ENCODE peak calls at places on chromosomes 13 and 19, in six cellular contexts. N is astrocyte, X is H9, T is nephron progenitor cell, B is AG04449, L is AG09309. W is an unnamed sample.

GRCh38 chr19:1970003-1970805 is 29.2 kb downstream of the CSNK1G2 start:
- DNase-seq in N (peak), X (no peak), T (no peak), B (no peak), L (peak), W (no peak)

GRCh38 chr13:42305503-42305902 is 33.6 kb downstream of the AKAP11 start:
- DNase-seq in N (no peak), X (no peak), T (no peak), B (no peak), L (no peak), W (no peak)

GRCh38 chr19:45156751-45157150 is 4.0 kb downstream of the NKPD1 start:
- DNase-seq in N (no peak), X (no peak), T (no peak), B (no peak), L (no peak), W (no peak)

GRCh38 chr13:74128171-74128767 is 5.9 kb downstream of the KLF12 start:
- DNase-seq in N (peak), X (no peak), T (peak), B (no peak), L (no peak), W (no peak)

GRCh38 chr19:23957660-23958281 is 43.1 kb downstream of the ZNF726 start:
- DNase-seq in N (peak), X (no peak), T (no peak), B (peak), L (peak), W (no peak)

GRCh38 chr13:28526876-28527275 is 31.9 kb upstream of the FLT1 start:
- DNase-seq in N (no peak), X (no peak), T (no peak), B (no peak), L (no peak), W (no peak)

GRCh38 chr13:97762141-97762540 is 191.3 kb upstream of the IPO5 start:
- DNase-seq in N (no peak), X (no peak), T (no peak), B (no peak), L (no peak), W (no peak)

GRCh38 chr19:10315335-10316214 is at the start of gene FDX2:
- DNase-seq in N (peak), X (peak), T (peak), B (no peak), L (no peak), W (peak)

GRCh38 chr13:112143046-112143752 is 76.2 kb downstream of the SOX1 start:
- DNase-seq in N (no peak), X (no peak), T (no peak), B (no peak), L (no peak), W (no peak)

GRCh38 chr19:21430674-21431073 is 33.7 kb downstream of the ZNF493 start:
- DNase-seq in N (no peak), X (no peak), T (no peak), B (no peak), L (no peak), W (no peak)

GRCh38 chr13:114007566-114007965 is 33.7 kb upstream of the C13orf46 start:
- DNase-seq in N (no peak), X (no peak), T (no peak), B (no peak), L (no peak), W (no peak)

GRCh38 chr19:14758816-14759215 is 19.5 kb downstream of the ADGRE2 start:
- DNase-seq in N (no peak), X (peak), T (no peak), B (no peak), L (no peak), W (no peak)

GRCh38 chr19:10471909-10472308 is 31.2 kb downstream of the KEAP1 start:
- DNase-seq in N (peak), X (no peak), T (no peak), B (no peak), L (no peak), W (no peak)

GRCh38 chr13:45482571-45483173 is 17.9 kb downstream of the COG3 start:
- DNase-seq in N (peak), X (no peak), T (no peak), B (no peak), L (no peak), W (no peak)

GRCh38 chr13:98678741-98679140 is 73.7 kb downstream of the SLC15A1 start:
- DNase-seq in N (no peak), X (no peak), T (no peak), B (no peak), L (no peak), W (no peak)

GRCh38 chr13:114067381-114067885 is 65.0 kb downstream of the RASA3 start:
- DNase-seq in N (peak), X (no peak), T (no peak), B (no peak), L (no peak), W (peak)

GRCh38 chr13:49409008-49409407 is 34.9 kb downstream of the CAB39L start:
- DNase-seq in N (no peak), X (no peak), T (no peak), B (no peak), L (no peak), W (no peak)

GRCh38 chr19:13103961-13104847 is 1.5 kb upstream of the LYL1 start:
- DNase-seq in N (no peak), X (peak), T (peak), B (no peak), L (no peak), W (peak)

DNA sequence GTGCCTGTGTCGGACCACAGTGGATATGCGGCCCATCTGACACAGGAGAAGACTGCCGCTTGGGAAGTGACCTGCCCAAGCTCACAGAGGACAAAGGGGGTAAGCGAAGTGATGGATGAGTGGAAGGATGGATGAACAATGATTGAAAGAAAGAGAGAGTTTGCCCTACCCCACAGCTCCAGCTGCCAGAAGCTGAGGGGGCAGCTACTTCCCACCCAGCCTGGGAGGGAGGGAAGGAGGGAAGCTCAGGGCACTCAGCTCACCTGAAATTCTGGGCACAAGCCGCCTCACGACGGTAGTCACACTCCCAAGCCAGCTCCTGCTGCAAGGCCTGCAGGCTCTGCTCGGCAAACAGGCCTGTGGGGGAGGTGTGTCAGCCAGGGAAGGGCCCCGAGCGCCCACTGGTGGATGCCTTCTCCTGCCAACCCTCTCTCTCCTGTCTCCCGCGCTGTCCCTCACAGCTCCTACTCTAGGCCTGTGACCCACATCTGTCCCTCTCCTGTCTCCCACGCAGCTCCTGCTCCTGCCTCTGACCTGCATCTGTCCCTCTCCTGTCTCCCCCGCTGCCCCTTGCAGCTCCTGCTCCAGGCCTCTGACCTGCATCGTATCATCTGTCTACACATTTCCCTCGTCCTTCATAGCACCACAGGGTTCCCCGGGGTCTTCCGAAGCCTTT is 12.0 kb upstream of the NUMBL start:
- DNase-seq in N (no peak), X (peak), T (peak), B (no peak), L (no peak), W (no peak)
- TF ChIP-seq CTCF in N (peak), X (peak), T (peak), B (peak), L (no peak), W (no peak)

GRCh38 chr13:66951426-66951825 is 278.7 kb downstream of the PCDH9 start:
- DNase-seq in N (no peak), X (no peak), T (no peak), B (no peak), L (no peak), W (no peak)
- TF ChIP-seq CTCF in N (no peak), X (no peak), T (no peak), B (no peak), L (no peak), W (no peak)

GRCh38 chr13:20188649-20189553 is 3.8 kb downstream of the GJB2 start:
- DNase-seq in N (no peak), X (peak), T (no peak), B (no peak), L (no peak), W (no peak)
- TF ChIP-seq CTCF in N (no peak), X (peak), T (peak), B (no peak), L (no peak), W (peak)

DNA sequence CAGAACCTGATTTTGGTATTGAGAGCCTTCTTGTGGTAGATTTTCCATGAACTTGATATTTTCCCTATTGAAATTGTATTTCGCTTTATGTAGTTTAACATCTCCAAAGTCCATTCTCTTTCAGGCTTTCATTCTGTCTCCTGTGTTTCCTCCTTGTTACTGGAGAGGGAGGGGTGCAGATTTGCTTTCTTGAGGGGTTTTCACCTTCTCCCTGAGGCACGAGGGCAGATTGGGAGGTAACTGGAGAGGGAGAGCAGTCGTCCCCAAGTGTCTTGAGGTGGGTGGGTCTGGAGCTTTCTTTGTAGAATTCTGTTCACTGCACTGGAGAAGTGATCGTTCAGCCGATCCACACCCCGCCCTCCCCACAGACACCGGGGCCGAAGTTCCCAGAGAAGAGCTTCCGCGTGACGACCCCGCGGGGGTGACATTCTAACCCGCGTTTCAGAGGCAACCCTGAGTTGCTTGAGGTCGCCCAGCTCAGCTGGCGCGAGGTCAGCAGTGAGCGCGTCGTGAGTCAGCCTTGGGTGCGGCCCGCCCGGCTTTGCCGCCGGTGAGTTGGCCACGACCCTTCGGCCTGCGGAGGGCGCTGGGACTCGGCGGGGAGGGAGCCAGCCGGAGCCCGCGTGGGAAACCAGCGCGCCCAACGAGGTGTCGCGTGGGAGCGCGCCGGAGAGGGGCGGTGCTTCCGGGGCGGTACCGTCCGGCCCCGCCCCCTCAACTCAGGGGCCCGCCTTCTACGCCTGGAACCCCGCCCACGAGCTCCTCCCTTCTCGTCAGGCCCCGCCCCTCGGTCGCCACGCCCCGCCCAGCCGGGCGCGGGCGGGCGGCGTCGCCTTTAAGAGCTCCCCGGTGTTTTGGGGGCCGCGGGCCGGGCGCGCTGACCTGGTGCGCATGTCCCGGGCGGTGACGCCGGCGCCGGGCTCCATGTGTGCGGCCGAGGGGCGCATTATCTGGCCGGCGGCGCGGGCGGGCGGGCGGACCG is at the start of gene GATAD2A:
- DNase-seq in N (peak), X (peak), T (peak), B (no peak), L (peak), W (peak)
- TF ChIP-seq CTCF in N (no peak), X (no peak), T (no peak), B (peak), L (peak), W (peak)

GRCh38 chr19:17445526-17446165 is 2.8 kb downstream of the TMEM221 start:
- DNase-seq in N (no peak), X (no peak), T (no peak), B (no peak), L (no peak), W (no peak)

GRCh38 chr19:17451820-17452219 is 3.4 kb upstream of the TMEM221 start:
- DNase-seq in N (no peak), X (no peak), T (no peak), B (no peak), L (no peak), W (no peak)

GRCh38 chr19:17450264-17451075 is 2.0 kb upstream of the TMEM221 start:
- DNase-seq in N (no peak), X (no peak), T (no peak), B (no peak), L (no peak), W (peak)

GRCh38 chr19:17447704-17448189 is 721 bp downstream of the TMEM221 start:
- DNase-seq in N (no peak), X (no peak), T (no peak), B (no peak), L (no peak), W (peak)

DNA sequence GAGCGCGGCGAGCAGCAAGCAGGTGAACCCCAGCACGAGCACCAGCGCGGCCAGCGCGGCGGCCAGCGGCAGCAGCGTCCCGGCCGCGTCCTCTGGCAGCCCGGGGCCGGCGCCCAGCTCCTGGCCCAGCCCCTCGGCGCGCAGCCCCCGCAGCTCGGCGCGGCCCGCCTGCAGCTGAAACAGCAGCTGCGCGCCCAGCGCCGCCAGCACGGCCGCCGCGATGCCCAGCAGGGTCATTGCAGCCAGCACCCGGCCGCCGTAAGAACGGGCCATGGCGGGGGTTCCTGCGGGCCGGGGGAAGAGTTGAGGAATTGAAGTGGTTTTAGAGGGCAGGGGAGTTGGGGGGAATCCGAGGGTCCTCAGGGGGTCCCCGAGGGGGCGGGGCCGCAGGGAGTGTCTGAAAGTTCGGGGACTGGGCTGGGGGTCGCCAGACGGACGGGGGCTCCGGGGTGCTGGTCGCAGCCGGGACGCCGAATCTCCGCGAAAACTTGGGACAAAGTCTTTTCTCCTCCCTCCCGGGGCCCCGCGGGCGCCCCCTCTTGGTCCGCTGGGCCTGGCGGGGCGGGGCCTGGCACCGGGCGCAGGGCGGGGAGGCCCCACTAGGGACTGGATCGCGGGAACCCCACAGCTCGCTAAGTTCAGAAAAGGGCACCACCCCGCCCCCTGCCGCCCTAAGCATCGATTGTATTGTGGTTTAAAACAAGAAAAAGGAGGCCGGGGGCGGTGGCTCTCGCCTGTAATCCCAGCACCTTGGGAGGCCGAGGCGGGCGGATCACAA is at the start of gene TMEM221:
- DNase-seq in N (no peak), X (peak), T (peak), B (no peak), L (no peak), W (peak)
- TF ChIP-seq CTCF in N (no peak), X (peak), T (peak), B (peak), L (peak), W (peak)

GRCh38 chr13:75479102-75479501 is 2.9 kb downstream of the TBC1D4 start:
- DNase-seq in N (no peak), X (no peak), T (no peak), B (no peak), L (no peak), W (no peak)

GRCh38 chr13:75480691-75481175 is 1.2 kb downstream of the TBC1D4 start:
- DNase-seq in N (peak), X (peak), T (peak), B (no peak), L (no peak), W (peak)

GRCh38 chr13:75482820-75483079 is 781 bp upstream of the TBC1D4 start:
- DNase-seq in N (no peak), X (no peak), T (no peak), B (no peak), L (no peak), W (no peak)

GRCh38 chr13:75481176-75482069 is 546 bp downstream of the TBC1D4 start:
- DNase-seq in N (no peak), X (peak), T (peak), B (no peak), L (no peak), W (peak)

GRCh38 chr13:75482070-75482819 is at the start of gene TBC1D4:
- DNase-seq in N (peak), X (peak), T (peak), B (peak), L (peak), W (peak)
- TF ChIP-seq CTCF in N (peak), X (peak), T (peak), B (peak), L (peak), W (peak)

GRCh38 chr19:16330368-16330801 is 5.8 kb downstream of the KLF2 start:
- DNase-seq in N (peak), X (no peak), T (no peak), B (no peak), L (no peak), W (peak)

GRCh38 chr19:16327911-16328823 is 3.5 kb downstream of the KLF2 start:
- DNase-seq in N (no peak), X (no peak), T (no peak), B (no peak), L (no peak), W (peak)

GRCh38 chr19:16327501-16327900 is 2.9 kb downstream of the KLF2 start:
- DNase-seq in N (no peak), X (no peak), T (no peak), B (no peak), L (no peak), W (no peak)

GRCh38 chr19:16327131-16327450 is 2.5 kb downstream of the KLF2 start:
- DNase-seq in N (no peak), X (no peak), T (no peak), B (no peak), L (no peak), W (no peak)

GRCh38 chr19:16328824-16329482 is 4.3 kb downstream of the KLF2 start:
- DNase-seq in N (no peak), X (no peak), T (no peak), B (no peak), L (no peak), W (no peak)
- TF ChIP-seq CTCF in N (no peak), X (no peak), T (no peak), B (peak), L (peak), W (no peak)